ENCODE peak calls at places on chromosomes 6 and 20, in six cellular contexts. K is GM23338, Q is AG10803, X is cardiac muscle cell, F is AG09309, Y is cardiac fibroblast. L is an unnamed sample.

GRCh38 chr6:17354700-17355403 is 38.5 kb upstream of the CAP2 start:
- DNase-seq in K (no peak), Q (peak), X (no peak), F (no peak), Y (peak), L (peak)

GRCh38 chr20:36152266-36152665 is 2.3 kb upstream of the EPB41L1 start:
- DNase-seq in K (no peak), Q (no peak), X (no peak), F (no peak), Y (no peak), L (no peak)

GRCh38 chr20:9995514-9996272 is 39.1 kb upstream of the ANKEF1 start:
- DNase-seq in K (no peak), Q (no peak), X (no peak), F (no peak), Y (no peak), L (no peak)

GRCh38 chr6:162005375-162005774 is 722.2 kb downstream of the PRKN start:
- DNase-seq in K (no peak), Q (no peak), X (no peak), F (no peak), Y (no peak), L (no peak)

GRCh38 chr6:156262014-156262413 is 515.2 kb upstream of the ARID1B start:
- DNase-seq in K (no peak), Q (no peak), X (no peak), F (no peak), Y (no peak), L (no peak)

GRCh38 chr6:25133479-25133878 is 145.7 kb upstream of the CARMIL1 start:
- DNase-seq in K (no peak), Q (no peak), X (no peak), F (no peak), Y (no peak), L (no peak)

GRCh38 chr6:44667226-44667625 is 279.7 kb downstream of the CDC5L start:
- DNase-seq in K (peak), Q (peak), X (peak), F (peak), Y (peak), L (peak)

GRCh38 chr6:37966801-37967200 is 147.3 kb downstream of the ZFAND3 start:
- DNase-seq in K (no peak), Q (no peak), X (no peak), F (no peak), Y (no peak), L (no peak)

GRCh38 chr20:49347156-49347555 is 69.3 kb upstream of the ZNFX1 start:
- DNase-seq in K (no peak), Q (no peak), X (no peak), F (no peak), Y (no peak), L (no peak)

GRCh38 chr6:26309731-26310142 is 55.3 kb upstream of the BTN3A2 start:
- DNase-seq in K (no peak), Q (peak), X (no peak), F (no peak), Y (peak), L (peak)

GRCh38 chr20:41213150-41213820 is 75.9 kb downstream of the PLCG1 start:
- DNase-seq in K (no peak), Q (no peak), X (peak), F (no peak), Y (no peak), L (peak)

GRCh38 chr6:87473419-87473903 is 687 bp downstream of the SLC35A1 start:
- DNase-seq in K (no peak), Q (peak), X (peak), F (peak), Y (peak), L (peak)

GRCh38 chr20:6714202-6714800 is 53.2 kb upstream of the BMP2 start:
- DNase-seq in K (no peak), Q (no peak), X (no peak), F (no peak), Y (no peak), L (no peak)

GRCh38 chr6:143962644-143962929 is 45.5 kb downstream of the PLAGL1 start:
- DNase-seq in K (peak), Q (peak), X (peak), F (peak), Y (peak), L (peak)

GRCh38 chr6:76852776-76853175 is 610.5 kb downstream of the HTR1B start:
- DNase-seq in K (no peak), Q (peak), X (peak), F (no peak), Y (peak), L (peak)

GRCh38 chr20:49589747-49590146 is 21.8 kb upstream of the PTGIS start:
- DNase-seq in K (no peak), Q (no peak), X (no peak), F (no peak), Y (no peak), L (no peak)

GRCh38 chr6:3031857-3032256 is 32.2 kb downstream of the NQO2 start:
- DNase-seq in K (no peak), Q (no peak), X (no peak), F (no peak), Y (no peak), L (no peak)

GRCh38 chr20:46293084-46293483 is 15.2 kb downstream of the CDH22 start:
- DNase-seq in K (peak), Q (peak), X (peak), F (no peak), Y (peak), L (peak)

GRCh38 chr6:166162599-166163342 is 4.9 kb downstream of the TBXT start:
- DNase-seq in K (no peak), Q (no peak), X (no peak), F (no peak), Y (no peak), L (no peak)

GRCh38 chr6:83270971-83271714 is 78.0 kb downstream of the RWDD2A start:
- DNase-seq in K (no peak), Q (peak), X (peak), F (peak), Y (peak), L (peak)

GRCh38 chr6:137829641-137830083 is 37.4 kb upstream of the TNFAIP3 start:
- DNase-seq in K (no peak), Q (no peak), X (peak), F (no peak), Y (peak), L (peak)

GRCh38 chr6:89951574-89952360 is 57.5 kb downstream of the GJA10 start:
- DNase-seq in K (peak), Q (no peak), X (peak), F (no peak), Y (peak), L (no peak)

GRCh38 chr20:34046330-34046729 is 52.6 kb downstream of the RALY start:
- DNase-seq in K (no peak), Q (no peak), X (no peak), F (no peak), Y (no peak), L (no peak)

GRCh38 chr6:126143650-126144260 is 157.4 kb downstream of the TRMT11 start:
- DNase-seq in K (no peak), Q (no peak), X (peak), F (no peak), Y (peak), L (no peak)
- H3K4me3 ChIP-seq in K (no peak), Q (no peak), X (no peak), F (no peak), Y (no peak), L (no peak)

DNA sequence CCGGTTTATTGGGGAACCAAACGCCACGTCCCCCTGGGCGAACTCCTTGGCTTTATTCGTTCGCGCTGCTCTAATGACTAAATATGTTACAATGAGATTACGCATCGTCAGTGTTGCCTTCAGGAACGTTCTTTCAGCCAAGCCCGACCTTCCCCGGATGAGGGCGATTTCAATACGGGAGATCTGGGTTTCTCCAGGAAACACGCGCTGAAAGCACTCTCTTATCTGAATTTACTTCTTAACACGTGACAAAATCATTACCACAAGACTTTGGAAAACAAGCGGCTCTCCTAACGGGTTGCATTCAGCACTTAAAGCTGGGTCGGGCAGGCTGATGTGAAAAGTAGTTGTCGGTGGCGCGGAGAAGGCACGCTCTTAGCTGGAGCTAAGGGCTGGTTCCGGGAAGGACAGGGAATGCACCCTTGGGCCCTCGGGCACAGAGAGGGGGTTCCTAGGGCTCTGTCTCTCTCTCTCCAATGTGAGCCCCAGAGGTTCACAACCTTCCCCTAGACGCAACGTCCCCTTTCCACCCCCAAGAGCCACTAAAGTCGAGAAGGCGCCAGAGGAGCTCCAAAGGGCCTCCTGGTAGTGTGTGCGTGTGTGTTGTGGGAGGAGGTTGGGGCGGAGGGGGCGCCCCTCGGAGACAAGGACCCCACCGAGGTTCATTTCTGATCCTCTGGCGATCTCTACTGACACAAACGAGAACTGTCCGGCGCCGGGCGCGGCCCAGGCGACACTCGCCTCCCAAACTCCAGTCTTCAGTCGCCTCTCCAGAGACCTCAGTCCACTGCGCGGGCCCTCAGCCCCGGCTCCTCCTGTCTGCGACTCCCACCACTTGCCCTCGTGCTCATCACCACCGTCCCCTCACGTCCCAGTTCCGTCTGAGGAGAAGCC is 7.1 kb upstream of the NKX2-2 start:
- DNase-seq in K (peak), Q (peak), X (peak), F (no peak), Y (peak), L (no peak)
- TF ChIP-seq CTCF in K (peak), Q (no peak), X (no peak), F (no peak), Y (no peak), L (no peak)

GRCh38 chr6:132797975-132798819 is at the start of gene SLC18B1:
- DNase-seq in K (peak), Q (no peak), X (peak), F (no peak), Y (peak), L (no peak)
- H3K4me3 ChIP-seq in K (peak), Q (peak), X (peak), F (peak), Y (peak), L (peak)

GRCh38 chr6:121794630-121795029 is 359.2 kb downstream of the GJA1 start:
- DNase-seq in K (no peak), Q (peak), X (peak), F (peak), Y (peak), L (peak)

DNA sequence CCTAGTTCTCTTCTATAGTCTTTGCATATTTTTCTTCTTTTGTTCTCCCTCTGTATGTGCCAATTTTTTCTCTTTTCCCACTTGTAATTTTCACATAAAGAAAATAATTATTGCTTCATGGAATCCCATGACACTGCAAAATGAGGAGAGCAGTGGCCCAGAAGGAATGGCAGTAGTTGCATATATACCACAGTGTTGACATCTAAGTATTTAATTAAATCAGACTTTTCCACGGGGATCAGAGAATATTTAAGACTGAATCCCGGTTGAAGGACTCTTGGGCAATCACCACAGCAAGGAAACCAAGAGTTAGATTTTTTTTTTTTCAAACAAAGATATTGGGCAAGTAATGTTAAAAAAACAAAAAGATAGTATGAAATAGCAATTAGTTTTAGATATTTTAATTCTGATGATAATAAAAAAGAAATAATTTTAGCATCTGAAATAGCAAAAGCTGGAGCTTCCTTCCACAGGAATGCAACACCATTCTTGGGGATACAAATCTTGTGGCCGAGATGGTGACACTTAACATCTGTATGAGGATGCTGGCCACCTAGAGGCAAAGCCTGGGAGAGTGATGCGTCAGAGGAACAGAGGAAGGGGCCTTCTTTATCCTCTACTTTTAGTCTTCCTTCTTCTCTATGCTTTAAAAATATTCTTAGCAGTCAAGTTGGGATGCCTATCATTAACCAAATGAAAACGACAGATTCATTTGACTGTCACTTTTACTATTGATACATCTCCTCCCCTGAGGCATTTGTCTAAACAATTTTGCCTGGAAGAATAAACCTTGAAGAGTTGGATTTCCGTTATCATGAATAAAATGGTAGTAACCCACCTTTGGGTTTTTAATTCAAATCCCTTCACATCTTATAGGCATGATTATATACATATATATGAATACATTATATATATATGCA is 356.2 kb downstream of the GJA1 start:
- DNase-seq in K (peak), Q (peak), X (peak), F (peak), Y (peak), L (peak)
- TF ChIP-seq CTCF in K (peak), Q (peak), X (peak), F (peak), Y (peak), L (peak)

DNA sequence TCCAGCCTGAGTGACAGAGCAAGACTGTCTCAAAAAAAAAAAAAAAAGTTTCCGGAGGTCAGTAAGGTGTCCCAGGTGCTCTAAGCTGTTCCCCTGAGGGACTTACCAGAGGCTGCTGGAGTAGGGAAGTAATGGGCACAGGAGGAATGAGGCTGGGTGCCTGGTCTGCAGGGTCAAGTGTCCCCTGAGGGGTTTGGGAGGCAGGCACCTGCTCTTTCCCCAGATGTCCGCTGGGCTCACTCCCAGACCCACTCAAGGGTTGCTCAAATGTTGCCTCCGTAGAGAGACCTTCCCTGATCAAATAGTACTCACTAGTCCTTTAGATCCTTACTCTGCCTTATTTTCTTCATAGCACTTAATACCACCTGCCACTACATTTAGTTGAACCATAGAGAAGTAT is 5.4 kb upstream of the MAPK13 start:
- DNase-seq in K (no peak), Q (no peak), X (no peak), F (no peak), Y (no peak), L (no peak)
- H3K4me3 ChIP-seq in K (no peak), Q (no peak), X (no peak), F (no peak), Y (no peak), L (no peak)

DNA sequence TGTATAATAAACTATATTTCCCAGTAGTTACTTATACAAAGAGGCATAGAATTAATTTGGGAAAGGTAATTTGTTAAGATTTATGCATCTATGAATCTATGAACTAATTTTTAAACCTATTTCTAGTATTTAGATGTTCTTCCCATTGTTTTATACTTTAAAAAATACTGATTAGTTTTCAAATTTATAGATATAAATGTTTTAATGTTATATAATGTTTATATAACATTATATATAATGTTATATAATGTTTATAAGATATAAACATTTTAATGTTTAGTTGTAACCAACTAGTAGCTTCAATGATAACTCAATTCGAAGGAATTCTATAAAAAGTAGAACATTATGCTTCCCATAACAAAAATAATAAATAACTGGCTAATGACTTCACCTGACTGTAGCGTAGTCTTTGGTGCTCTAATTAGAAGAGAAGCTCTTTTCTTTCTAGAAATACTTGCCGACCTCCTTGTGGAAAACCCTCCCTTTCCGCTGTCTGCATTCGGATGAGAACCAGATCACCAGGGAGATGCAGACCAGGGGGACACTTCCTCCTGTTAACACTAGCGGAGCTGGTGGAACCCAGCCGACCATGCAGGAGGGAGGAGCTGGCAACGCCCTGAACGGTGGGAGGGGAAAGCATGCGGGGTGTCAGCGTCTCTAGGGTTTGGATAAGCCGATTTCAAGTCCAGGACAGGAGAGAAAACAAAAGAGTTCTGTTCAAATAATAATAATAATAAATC is 158.4 kb downstream of the OR2B2 start:
- DNase-seq in K (peak), Q (peak), X (peak), F (peak), Y (peak), L (peak)
- TF ChIP-seq CTCF in K (no peak), Q (peak), X (peak), F (peak), Y (peak), L (peak)

GRCh38 chr6:167227984-167228383 is 63.1 kb upstream of the UNC93A start:
- DNase-seq in K (peak), Q (no peak), X (no peak), F (no peak), Y (no peak), L (no peak)

GRCh38 chr6:167226791-167227190 is 64.3 kb upstream of the UNC93A start:
- DNase-seq in K (no peak), Q (no peak), X (no peak), F (no peak), Y (no peak), L (no peak)

GRCh38 chr6:167221408-167222201 is 63.8 kb upstream of the GPR31 start:
- DNase-seq in K (no peak), Q (no peak), X (no peak), F (no peak), Y (no peak), L (no peak)

GRCh38 chr6:167229586-167229985 is 61.5 kb upstream of the UNC93A start:
- DNase-seq in K (no peak), Q (no peak), X (no peak), F (no peak), Y (no peak), L (no peak)

DNA sequence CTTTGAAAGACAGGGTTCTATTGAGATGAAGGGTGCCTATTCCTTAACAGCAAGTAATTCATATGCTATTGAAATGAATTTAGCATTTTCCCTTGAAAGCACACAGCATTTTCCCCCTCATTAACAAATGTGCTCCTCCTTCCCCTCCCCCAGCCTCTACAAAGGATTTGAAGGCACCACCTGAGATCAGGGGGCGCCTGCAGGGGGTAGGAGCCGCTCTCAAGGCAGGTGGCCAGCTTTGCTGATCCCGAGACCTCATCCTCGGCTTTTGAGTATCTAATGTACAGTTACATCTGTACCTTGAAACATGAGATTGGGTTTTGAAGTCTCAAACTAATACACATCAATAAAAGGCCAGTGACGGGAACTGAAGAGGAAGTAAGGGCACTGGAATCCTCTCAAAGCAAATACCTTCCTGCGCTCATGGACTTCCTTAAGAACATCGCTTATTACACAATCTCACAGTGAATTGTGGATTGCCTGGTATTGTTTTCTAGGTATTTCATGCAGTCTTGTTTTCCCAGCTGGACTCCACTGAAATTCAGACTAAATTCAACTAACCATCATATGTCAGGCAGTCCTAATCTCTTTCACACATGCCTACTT is 65.1 kb upstream of the UNC93A start:
- DNase-seq in K (peak), Q (no peak), X (no peak), F (no peak), Y (no peak), L (no peak)
- H3K4me3 ChIP-seq in K (peak), Q (no peak), X (no peak), F (no peak), Y (no peak), L (no peak)

GRCh38 chr6:136672144-136672543 is 120.1 kb downstream of the MAP3K5 start:
- DNase-seq in K (no peak), Q (no peak), X (no peak), F (no peak), Y (no peak), L (no peak)

GRCh38 chr6:136677822-136678221 is 114.5 kb downstream of the MAP3K5 start:
- DNase-seq in K (no peak), Q (no peak), X (no peak), F (no peak), Y (no peak), L (no peak)

GRCh38 chr6:136673571-136673970 is 118.7 kb downstream of the MAP3K5 start:
- DNase-seq in K (no peak), Q (no peak), X (no peak), F (no peak), Y (no peak), L (no peak)

GRCh38 chr6:136677344-136677743 is 114.9 kb downstream of the MAP3K5 start:
- DNase-seq in K (no peak), Q (no peak), X (no peak), F (no peak), Y (no peak), L (no peak)

GRCh38 chr6:136676075-136676474 is 116.2 kb downstream of the MAP3K5 start:
- DNase-seq in K (no peak), Q (no peak), X (peak), F (no peak), Y (peak), L (peak)
- TF ChIP-seq CTCF in K (no peak), Q (no peak), X (no peak), F (no peak), Y (no peak), L (no peak)

DNA sequence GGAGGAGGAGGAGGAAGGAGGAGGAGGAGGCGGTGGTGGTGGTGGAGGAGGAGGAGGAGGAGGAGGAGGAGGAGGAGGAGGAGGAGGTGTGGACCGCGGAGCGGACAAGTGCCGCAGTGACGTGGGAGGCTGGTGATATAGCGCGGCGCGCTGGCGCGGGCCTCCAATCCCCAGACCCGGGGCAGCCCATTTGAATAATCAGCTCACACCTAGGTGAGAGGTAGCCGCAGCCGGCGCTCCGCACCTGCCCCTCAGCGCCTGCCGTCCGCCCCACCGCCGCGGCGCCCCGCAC is 204 bp upstream of the FOXA2 start:
- DNase-seq in K (peak), Q (no peak), X (no peak), F (no peak), Y (no peak), L (no peak)
- H3K4me3 ChIP-seq in K (peak), Q (no peak), X (no peak), F (no peak), Y (no peak), L (no peak)